ENCODE peak calls at places on chromosome 15, in six cellular contexts. Y, U, T, H, I and W are unnamed samples.

GRCh38 chr15:70653426-70653825 is 109.9 kb downstream of the UACA start:
- DNase-seq in Y (no peak), U (no peak), T (no peak), H (no peak), I (no peak), W (no peak)

GRCh38 chr15:58546635-58547627 is 115.1 kb downstream of the LIPC start:
- DNase-seq in Y (peak), U (no peak), T (peak), H (peak), I (peak), W (no peak)

GRCh38 chr15:62087671-62088360 is 21.0 kb downstream of the C2CD4A start:
- DNase-seq in Y (peak), U (no peak), T (no peak), H (no peak), I (no peak), W (no peak)

GRCh38 chr15:31216210-31216911 is 110.3 kb upstream of the KLF13 start:
- DNase-seq in Y (peak), U (peak), T (peak), H (peak), I (peak), W (peak)

GRCh38 chr15:76433798-76434400 is 97.3 kb downstream of the ISL2 start:
- DNase-seq in Y (peak), U (no peak), T (no peak), H (no peak), I (no peak), W (no peak)

GRCh38 chr15:51323749-51324148 is 14.6 kb downstream of the CYP19A1 start:
- DNase-seq in Y (no peak), U (no peak), T (no peak), H (no peak), I (no peak), W (no peak)

GRCh38 chr15:67458449-67458848 is 62.5 kb upstream of the C15orf61 start:
- DNase-seq in Y (no peak), U (no peak), T (no peak), H (no peak), I (peak), W (no peak)

GRCh38 chr15:41417418-41417811 is 520 bp downstream of the RTF1 start:
- DNase-seq in Y (peak), U (no peak), T (peak), H (peak), I (no peak), W (no peak)

GRCh38 chr15:55669226-55669625 is 73.7 kb downstream of the PRTG start:
- DNase-seq in Y (no peak), U (no peak), T (no peak), H (no peak), I (no peak), W (no peak)

GRCh38 chr15:43253431-43254403 is 13.0 kb downstream of the TGM5 start:
- DNase-seq in Y (peak), U (no peak), T (no peak), H (no peak), I (no peak), W (no peak)

GRCh38 chr15:67114046-67114445 is 48.6 kb downstream of the SMAD3 start:
- DNase-seq in Y (no peak), U (no peak), T (no peak), H (no peak), I (no peak), W (no peak)

GRCh38 chr15:49875392-49875791 is 243.6 kb downstream of the ATP8B4 start:
- DNase-seq in Y (no peak), U (no peak), T (no peak), H (no peak), I (no peak), W (no peak)

GRCh38 chr15:64617727-64618126 is 157.3 kb downstream of the ZNF609 start:
- DNase-seq in Y (no peak), U (no peak), T (no peak), H (no peak), I (no peak), W (no peak)